ENCODE peak calls at places on chromosomes 11 and 22, in seven cellular contexts. S, P, C, I, Q, V and M are unnamed samples.

GRCh38 chr11:120424185-120424969 is 87.2 kb upstream of the GRIK4 start:
- DNase-seq in S (no peak), P (no peak), C (no peak), I (no peak), Q (no peak), V (no peak), M (peak; percentile 43)

GRCh38 chr22:46477967-46478635 is 59.3 kb downstream of the CELSR1 start:
- DNase-seq in S (no peak), P (no peak), C (no peak), I (no peak), Q (no peak), V (no peak), M (no peak)

GRCh38 chr11:11975201-11976092 is 33.0 kb downstream of the DKK3 start:
- DNase-seq in S (peak; percentile 34), P (no peak), C (no peak), I (peak; percentile 80), Q (no peak), V (no peak), M (no peak)

GRCh38 chr22:40519284-40519947 is 117.1 kb downstream of the MRTFA start:
- DNase-seq in S (no peak), P (no peak), C (no peak), I (no peak), Q (no peak), V (no peak), M (peak; percentile 14)

GRCh38 chr22:33710326-33710725 is 209.9 kb downstream of the LARGE1 start:
- DNase-seq in S (no peak), P (no peak), C (no peak), I (no peak), Q (no peak), V (no peak), M (no peak)

GRCh38 chr11:76288166-76288978 is 82.1 kb upstream of the WNT11 start:
- DNase-seq in S (no peak), P (no peak), C (no peak), I (no peak), Q (no peak), V (no peak), M (peak; percentile 43)

GRCh38 chr11:35235944-35236666 is 97.1 kb downstream of the CD44 start:
- DNase-seq in S (no peak), P (no peak), C (no peak), I (no peak), Q (peak; percentile 25), V (peak; percentile 59), M (no peak)

GRCh38 chr22:22704156-22704946 is 59.9 kb downstream of the GGTLC2 start:
- DNase-seq in S (peak; percentile 33), P (no peak), C (no peak), I (peak; percentile 53), Q (no peak), V (no peak), M (no peak)

GRCh38 chr11:78190871-78191538 is 2.3 kb downstream of the USP35 start:
- DNase-seq in S (no peak), P (no peak), C (no peak), I (no peak), Q (no peak), V (no peak), M (no peak)

GRCh38 chr22:28139993-28140392 is 220.9 kb upstream of the PITPNB start:
- DNase-seq in S (no peak), P (no peak), C (no peak), I (no peak), Q (peak; percentile 88), V (peak; percentile 88), M (peak; percentile 59)

GRCh38 chr11:83181815-83182214 is 11.7 kb upstream of the ANKRD42 start:
- DNase-seq in S (no peak), P (no peak), C (no peak), I (no peak), Q (no peak), V (no peak), M (no peak)

GRCh38 chr11:67615455-67616430 is 9.0 kb downstream of the NDUFV1 start:
- DNase-seq in S (peak; percentile 67), P (no peak), C (peak; percentile 67), I (no peak), Q (no peak), V (peak; percentile 17), M (peak; percentile 48)

GRCh38 chr22:31647516-31647915 is 14.5 kb downstream of the PISD start:
- DNase-seq in S (no peak), P (no peak), C (no peak), I (no peak), Q (peak; percentile 48), V (peak; percentile 90), M (peak; percentile 81)

GRCh38 chr11:43920598-43921419 is 21.6 kb upstream of the C11orf96 start:
- DNase-seq in S (peak; percentile 17), P (no peak), C (peak; percentile 76), I (no peak), Q (peak; percentile 100), V (peak; percentile 100), M (peak; percentile 96)

GRCh38 chr11:67288452-67289225 is 464 bp upstream of the ANKRD13D start:
- DNase-seq in S (peak; percentile 93), P (peak; percentile 64), C (peak; percentile 93), I (peak; percentile 97), Q (peak; percentile 90), V (peak; percentile 82), M (peak; percentile 85)

GRCh38 chr11:112627588-112628045 is 333.6 kb upstream of the NCAM1 start:
- DNase-seq in S (no peak), P (no peak), C (no peak), I (no peak), Q (no peak), V (no peak), M (no peak)

GRCh38 chr22:26303475-26303874 is 125.6 kb upstream of the ASPHD2 start:
- DNase-seq in S (no peak), P (no peak), C (no peak), I (no peak), Q (no peak), V (no peak), M (no peak)

GRCh38 chr22:30933457-30933856 is 35.1 kb downstream of the MORC2 start:
- DNase-seq in S (no peak), P (no peak), C (no peak), I (no peak), Q (no peak), V (no peak), M (no peak)

GRCh38 chr11:93370260-93370659 is 39.7 kb downstream of the DEUP1 start:
- DNase-seq in S (no peak), P (no peak), C (no peak), I (no peak), Q (peak; percentile 0), V (peak; percentile 11), M (no peak)

GRCh38 chr11:79362358-79362757 is 78.5 kb downstream of the TENM4 start:
- DNase-seq in S (no peak), P (no peak), C (no peak), I (no peak), Q (no peak), V (no peak), M (no peak)

GRCh38 chr11:74278721-74279148 is 32.7 kb downstream of the P4HA3 start:
- DNase-seq in S (no peak), P (no peak), C (peak; percentile 34), I (no peak), Q (peak; percentile 100), V (peak; percentile 100), M (peak; percentile 56)

GRCh38 chr11:121892131-121892681 is 223.8 kb downstream of the BLID start:
- DNase-seq in S (no peak), P (no peak), C (peak; percentile 30), I (no peak), Q (peak; percentile 92), V (peak; percentile 70), M (peak; percentile 86)

GRCh38 chr22:43723816-43724215 is 88.3 kb downstream of the EFCAB6 start:
- DNase-seq in S (no peak), P (no peak), C (no peak), I (no peak), Q (peak; percentile 58), V (peak; percentile 53), M (no peak)

GRCh38 chr11:29280452-29280851 is 736.4 kb downstream of the KCNA4 start:
- DNase-seq in S (no peak), P (no peak), C (no peak), I (no peak), Q (peak; percentile 30), V (no peak), M (peak; percentile 77)

GRCh38 chr11:62370743-62371440 is 33.6 kb downstream of the ASRGL1 start:
- DNase-seq in S (no peak), P (no peak), C (peak; percentile 45), I (no peak), Q (no peak), V (no peak), M (no peak)

GRCh38 chr11:66878554-66878953 is 21.7 kb downstream of the LRFN4 start:
- DNase-seq in S (no peak), P (no peak), C (no peak), I (no peak), Q (no peak), V (no peak), M (no peak)

GRCh38 chr22:50059185-50059880 is 1.2 kb upstream of the TTLL8 start:
- DNase-seq in S (peak; percentile 77), P (no peak), C (no peak), I (no peak), Q (peak; percentile 43), V (peak; percentile 19), M (peak; percentile 24)

GRCh38 chr11:16986434-16987204 is 27.6 kb downstream of the PLEKHA7 start:
- DNase-seq in S (no peak), P (peak; percentile 73), C (no peak), I (no peak), Q (no peak), V (no peak), M (no peak)

GRCh38 chr11:43942651-43943356 is 367 bp downstream of the C11orf96 start:
- DNase-seq in S (peak; percentile 73), P (no peak), C (peak; percentile 54), I (no peak), Q (no peak), V (no peak), M (peak; percentile 64)

GRCh38 chr11:116148056-116148455 is 624.7 kb downstream of the BUD13 start:
- DNase-seq in S (no peak), P (no peak), C (no peak), I (no peak), Q (no peak), V (no peak), M (no peak)

GRCh38 chr22:39988386-39989114 is 6.2 kb upstream of the FAM83F start:
- DNase-seq in S (no peak), P (no peak), C (no peak), I (no peak), Q (no peak), V (no peak), M (no peak)